ENCODE peak calls at places on chromosomes 11 and 22, in nine cellular contexts. Q is tibial artery, O is GM13976, Y is cardiac fibroblast, V is nephron progenitor cell, T is cardiac muscle cell, G is RWPE1, I is sigmoid colon, K is AG04449. W is an unnamed sample.

GRCh38 chr11:18633256-18634139 is 644 bp downstream of the SPTY2D1 start:
- DNase-seq in O (peak), Y (no peak), I (peak), G (no peak), T (peak), K (no peak), V (peak), Q (no peak), W (peak)

GRCh38 chr11:73216466-73216865 is 1.6 kb upstream of the P2RY2 start:
- DNase-seq in Q (no peak), O (no peak), K (no peak), I (no peak), G (no peak), T (no peak), V (no peak), Y (no peak), W (no peak)

GRCh38 chr11:2419638-2420501 is 19.3 kb downstream of the TSSC4 start:
- DNase-seq in Q (peak), V (peak), T (peak), O (peak), Y (peak), I (peak), K (no peak), G (peak), W (peak)

GRCh38 chr11:130611791-130612251 is 163.4 kb downstream of the ADAMTS15 start:
- DNase-seq in G (peak), V (no peak), Q (no peak), T (peak), O (no peak), I (no peak), Y (peak), K (peak), W (no peak)

GRCh38 chr11:122656631-122657101 is 1.1 kb downstream of the UBASH3B start:
- DNase-seq in K (no peak), T (no peak), Y (peak), Q (peak), I (peak), O (peak), V (peak), G (peak), W (peak)

GRCh38 chr11:64251722-64251985 is 324 bp downstream of the PLCB3 start:
- DNase-seq in K (no peak), I (no peak), V (no peak), O (no peak), G (no peak), Q (no peak), Y (no peak), T (no peak), W (no peak)

GRCh38 chr11:46308632-46309419 is 31.4 kb downstream of the CREB3L1 start:
- DNase-seq in V (peak), Y (peak), Q (peak), K (no peak), T (peak), I (peak), O (peak), G (peak), W (peak)

GRCh38 chr11:99505319-99505718 is 484.6 kb downstream of the CNTN5 start:
- DNase-seq in V (no peak), T (peak), Q (no peak), O (no peak), K (peak), Y (peak), I (no peak), G (peak), W (no peak)

GRCh38 chr11:8268530-8269461 is 5.1 kb upstream of the LMO1 start:
- DNase-seq in T (peak), I (peak), K (no peak), Q (no peak), Y (no peak), V (peak), O (no peak), G (no peak), W (no peak)

GRCh38 chr11:109422755-109423113 is 744 bp downstream of the C11orf87 start:
- DNase-seq in V (no peak), O (peak), K (no peak), G (no peak), I (no peak), Q (no peak), Y (peak), T (peak), W (peak)

GRCh38 chr11:20159680-20160381 is 444 bp downstream of the DBX1 start:
- DNase-seq in Y (no peak), G (no peak), I (no peak), T (no peak), K (no peak), Q (no peak), V (no peak), O (no peak), W (no peak)

GRCh38 chr11:46541593-46542371 is 52.0 kb downstream of the AMBRA1 start:
- DNase-seq in G (no peak), Q (no peak), Y (no peak), I (no peak), O (no peak), T (no peak), K (no peak), V (no peak), W (no peak)

GRCh38 chr11:7576671-7577225 is 62.9 kb downstream of the PPFIBP2 start:
- DNase-seq in K (no peak), G (no peak), I (peak), Q (peak), Y (peak), V (no peak), T (peak), O (no peak), W (no peak)

GRCh38 chr11:112811781-112812180 is 149.4 kb upstream of the NCAM1 start:
- DNase-seq in I (no peak), O (no peak), Q (no peak), T (no peak), V (no peak), K (no peak), G (no peak), Y (no peak), W (no peak)

GRCh38 chr22:17131686-17132085 is 10.5 kb upstream of the TMEM121B start:
- DNase-seq in O (no peak), Y (no peak), G (no peak), Q (no peak), V (no peak), K (no peak), T (no peak), I (peak), W (no peak)

GRCh38 chr22:49040111-49040510 is 787.6 kb downstream of the BRD1 start:
- DNase-seq in O (no peak), I (peak), Q (no peak), V (no peak), T (no peak), Y (no peak), K (no peak), G (no peak), W (no peak)

GRCh38 chr11:102564110-102564509 is 33.6 kb upstream of the MMP7 start:
- DNase-seq in T (peak), I (no peak), O (peak), G (peak), V (no peak), Y (peak), Q (no peak), K (peak), W (peak)

GRCh38 chr11:7603031-7603781 is 70.1 kb downstream of the CYB5R2 start:
- DNase-seq in V (peak), G (no peak), Y (no peak), K (no peak), I (no peak), T (no peak), Q (no peak), O (no peak), W (no peak)

GRCh38 chr22:36808611-36809344 is 8.1 kb downstream of the PVALB start:
- DNase-seq in O (no peak), T (no peak), V (no peak), I (no peak), K (no peak), G (no peak), Y (no peak), Q (no peak), W (no peak)

GRCh38 chr22:21726650-21727049 is 8.9 kb downstream of the YPEL1 start:
- DNase-seq in Q (no peak), K (no peak), V (peak), O (peak), T (no peak), I (no peak), G (no peak), Y (no peak), W (peak)

GRCh38 chr11:27485930-27486773 is 13.6 kb upstream of the LGR4 start:
- DNase-seq in K (no peak), I (no peak), Y (peak), Q (no peak), V (peak), G (no peak), O (peak), T (peak), W (peak)

GRCh38 chr11:99368579-99368978 is 347.8 kb downstream of the CNTN5 start:
- DNase-seq in Y (peak), V (no peak), T (peak), I (no peak), G (peak), Q (no peak), K (no peak), O (no peak), W (no peak)

GRCh38 chr11:57249384-57250319 is 12.6 kb upstream of the APLNR start:
- DNase-seq in T (peak), Y (peak), G (peak), K (no peak), Q (peak), V (peak), I (peak), O (peak), W (peak)

GRCh38 chr11:106656646-106657045 is 361.6 kb downstream of the GUCY1A2 start:
- DNase-seq in T (no peak), I (no peak), Y (peak), Q (no peak), G (no peak), K (no peak), V (no peak), O (no peak), W (no peak)

GRCh38 chr11:96037267-96037990 is 113.5 kb upstream of the MTMR2 start:
- DNase-seq in K (no peak), V (peak), Y (peak), Q (no peak), G (peak), I (no peak), T (no peak), O (no peak), W (no peak)

GRCh38 chr11:99693941-99694492 is 673.3 kb downstream of the CNTN5 start:
- DNase-seq in K (peak), V (no peak), I (no peak), Y (peak), O (no peak), T (peak), G (peak), Q (no peak), W (no peak)

GRCh38 chr11:17581732-17582053 is 34.6 kb downstream of the OTOG start:
- DNase-seq in O (no peak), Y (no peak), T (no peak), V (no peak), G (no peak), I (no peak), K (no peak), Q (no peak), W (no peak)

GRCh38 chr11:26134481-26135355 is 197.2 kb upstream of the ANO3 start:
- DNase-seq in Y (peak), Q (no peak), G (peak), O (no peak), K (no peak), V (peak), I (no peak), T (peak), W (peak)

GRCh38 chr11:1387961-1388762 is 1.6 kb upstream of the BRSK2 start:
- DNase-seq in Y (no peak), T (no peak), G (no peak), Q (no peak), O (no peak), K (no peak), V (peak), I (no peak), W (no peak)

GRCh38 chr22:17871726-17872458 is 97.6 kb upstream of the BID start:
- DNase-seq in I (no peak), Q (no peak), O (no peak), Y (no peak), G (no peak), V (no peak), T (no peak), K (no peak), W (no peak)

GRCh38 chr11:130178441-130178971 is 18.9 kb downstream of the ST14 start:
- DNase-seq in O (no peak), Q (no peak), T (no peak), K (no peak), Y (peak), G (no peak), I (no peak), V (no peak), W (no peak)

GRCh38 chr11:95652002-95652472 is 137.5 kb downstream of the FAM76B start:
- DNase-seq in O (no peak), K (no peak), I (no peak), V (no peak), Q (no peak), Y (no peak), G (no peak), T (no peak), W (no peak)

GRCh38 chr11:119594639-119595249 is 134.3 kb downstream of the NECTIN1 start:
- DNase-seq in I (no peak), T (peak), V (no peak), G (no peak), O (no peak), Y (peak), Q (peak), K (no peak), W (no peak)

GRCh38 chr11:116467809-116468208 is 305.0 kb downstream of the BUD13 start:
- DNase-seq in Y (no peak), V (no peak), G (peak), O (no peak), T (no peak), K (no peak), Q (no peak), I (no peak), W (no peak)

GRCh38 chr22:45251828-45252227 is 11.1 kb upstream of the KIAA0930 start:
- DNase-seq in O (no peak), Y (no peak), V (no peak), G (no peak), K (no peak), I (no peak), T (no peak), Q (no peak), W (no peak)
- TF ChIP-seq CTCF in O (no peak), Y (no peak), V (no peak), G (no peak), K (no peak), I (no peak), T (no peak), Q (no peak), W (no peak)

DNA sequence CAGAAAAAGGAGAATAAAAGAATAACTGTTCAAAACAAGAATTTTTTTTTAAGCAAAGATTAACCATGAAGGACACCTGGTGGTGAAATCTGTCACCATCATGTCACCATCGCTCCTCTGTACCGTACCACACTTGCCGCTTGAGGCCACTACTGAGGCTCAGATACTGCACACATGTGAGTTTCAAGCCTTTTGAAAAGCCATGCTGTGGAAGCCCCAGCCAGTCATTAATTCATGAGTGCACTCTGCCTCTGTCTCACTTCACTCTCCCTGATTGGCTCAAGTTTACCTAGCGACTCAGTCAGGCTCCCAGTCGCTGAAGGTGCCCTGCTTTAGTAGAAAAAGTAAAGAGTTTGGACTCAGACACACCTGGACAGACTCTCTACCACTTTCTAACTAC is 6.6 kb upstream of the MS4A12 start:
- DNase-seq in I (no peak), Q (no peak), G (peak), V (peak), Y (peak), K (no peak), O (peak), T (no peak), W (peak)
- TF ChIP-seq CTCF in I (no peak), Q (no peak), G (no peak), V (peak), Y (no peak), K (no peak), O (peak), T (no peak), W (peak)

GRCh38 chr11:70128435-70128906 is 50.4 kb downstream of the ANO1 start:
- DNase-seq in Y (peak), O (no peak), Q (no peak), K (no peak), I (no peak), V (peak), T (no peak), G (no peak), W (no peak)
- TF ChIP-seq CTCF in Y (no peak), O (no peak), Q (peak), K (peak), I (no peak), V (no peak), T (no peak), G (no peak), W (no peak)

DNA sequence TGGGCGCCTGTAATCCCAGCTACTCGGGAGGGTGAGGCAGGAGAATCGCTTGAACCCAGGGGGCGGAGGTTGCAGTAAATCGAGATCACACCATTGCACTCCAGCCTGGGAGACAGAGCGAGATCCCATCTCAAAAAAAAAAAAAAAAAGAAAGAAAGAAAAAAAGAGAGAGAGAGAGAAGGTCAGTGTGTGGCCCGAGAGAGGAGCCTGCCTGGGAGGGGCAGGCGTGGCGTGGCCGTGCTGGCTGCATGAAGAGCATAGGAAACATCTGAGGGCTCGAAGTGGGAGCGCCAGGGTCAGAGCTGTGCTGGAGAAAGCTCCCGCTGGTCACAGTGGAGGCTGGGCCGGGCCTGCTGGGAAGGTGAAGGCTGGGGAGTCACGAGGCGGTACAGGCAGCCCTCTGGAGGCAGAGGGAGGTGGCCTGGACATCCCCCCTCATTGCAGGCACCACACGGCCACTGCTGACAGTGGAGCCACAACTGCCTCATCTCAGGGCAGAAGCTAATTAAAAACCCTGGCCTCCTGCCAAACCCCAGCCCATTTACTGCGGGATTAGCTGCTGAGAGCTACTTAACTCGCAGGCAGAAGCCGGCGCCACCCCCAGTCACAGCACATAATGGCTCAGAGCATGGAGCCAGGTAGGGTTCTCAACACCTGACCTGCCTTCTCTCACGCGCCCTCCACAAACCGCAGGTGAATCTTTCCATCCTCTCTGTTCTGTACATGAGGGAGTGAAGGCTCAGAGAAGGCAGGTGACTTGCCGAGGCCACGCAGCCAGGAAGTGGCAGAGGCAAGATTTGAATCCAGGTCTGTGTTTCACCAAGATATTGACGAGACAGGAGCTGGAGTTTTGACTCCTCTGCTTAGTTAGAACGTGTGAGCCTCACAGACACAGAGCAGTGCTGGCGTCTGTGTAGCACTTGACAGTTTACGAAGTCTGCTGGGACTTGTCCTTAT is 32.6 kb downstream of the NFAM1 start:
- DNase-seq in G (no peak), I (no peak), O (no peak), Y (no peak), Q (no peak), V (peak), K (no peak), T (peak), W (no peak)
- TF ChIP-seq CTCF in G (no peak), I (no peak), O (no peak), Y (no peak), Q (no peak), V (no peak), K (no peak), T (no peak), W (no peak)

DNA sequence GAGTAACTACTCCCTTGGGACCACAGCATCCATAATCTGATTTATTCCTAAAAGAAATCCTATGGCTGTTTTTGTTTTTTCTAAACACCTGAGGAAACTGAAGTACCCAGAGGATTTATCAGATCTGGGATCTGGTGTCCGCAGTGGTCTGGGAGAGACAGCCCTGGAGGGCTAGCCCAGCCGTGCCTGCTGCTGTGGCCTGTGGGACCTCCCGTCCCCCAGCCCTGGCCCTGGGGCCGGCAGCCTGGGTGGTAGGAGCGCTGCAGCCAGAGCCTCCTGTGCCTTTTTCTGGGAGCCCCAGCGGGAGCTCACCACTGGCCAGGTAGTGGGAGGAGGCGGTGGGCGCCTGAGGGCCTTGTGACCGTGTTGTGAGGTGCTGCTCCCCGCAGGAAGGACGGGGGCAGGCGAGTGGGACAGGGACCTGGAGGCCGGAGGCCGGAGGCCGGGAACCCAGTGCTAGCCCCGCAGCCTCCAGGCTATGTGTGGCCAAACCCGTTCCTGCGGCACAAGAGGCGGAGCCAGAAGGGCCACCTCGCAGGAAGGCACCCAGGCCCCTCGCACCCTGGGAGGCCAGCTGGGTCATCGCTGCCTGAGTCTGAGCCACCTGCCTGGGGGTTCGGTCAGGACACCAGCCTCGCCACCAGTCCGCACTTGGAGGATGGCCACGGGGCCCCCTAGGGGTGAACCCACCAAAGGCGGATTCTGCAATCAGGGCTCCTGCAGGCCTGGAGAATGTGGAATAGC is 18.2 kb upstream of the C11orf96 start:
- DNase-seq in T (no peak), K (no peak), O (no peak), Q (no peak), Y (no peak), I (no peak), V (no peak), G (no peak), W (no peak)
- TF ChIP-seq CTCF in T (peak), K (no peak), O (no peak), Q (no peak), Y (peak), I (no peak), V (no peak), G (no peak), W (no peak)

DNA sequence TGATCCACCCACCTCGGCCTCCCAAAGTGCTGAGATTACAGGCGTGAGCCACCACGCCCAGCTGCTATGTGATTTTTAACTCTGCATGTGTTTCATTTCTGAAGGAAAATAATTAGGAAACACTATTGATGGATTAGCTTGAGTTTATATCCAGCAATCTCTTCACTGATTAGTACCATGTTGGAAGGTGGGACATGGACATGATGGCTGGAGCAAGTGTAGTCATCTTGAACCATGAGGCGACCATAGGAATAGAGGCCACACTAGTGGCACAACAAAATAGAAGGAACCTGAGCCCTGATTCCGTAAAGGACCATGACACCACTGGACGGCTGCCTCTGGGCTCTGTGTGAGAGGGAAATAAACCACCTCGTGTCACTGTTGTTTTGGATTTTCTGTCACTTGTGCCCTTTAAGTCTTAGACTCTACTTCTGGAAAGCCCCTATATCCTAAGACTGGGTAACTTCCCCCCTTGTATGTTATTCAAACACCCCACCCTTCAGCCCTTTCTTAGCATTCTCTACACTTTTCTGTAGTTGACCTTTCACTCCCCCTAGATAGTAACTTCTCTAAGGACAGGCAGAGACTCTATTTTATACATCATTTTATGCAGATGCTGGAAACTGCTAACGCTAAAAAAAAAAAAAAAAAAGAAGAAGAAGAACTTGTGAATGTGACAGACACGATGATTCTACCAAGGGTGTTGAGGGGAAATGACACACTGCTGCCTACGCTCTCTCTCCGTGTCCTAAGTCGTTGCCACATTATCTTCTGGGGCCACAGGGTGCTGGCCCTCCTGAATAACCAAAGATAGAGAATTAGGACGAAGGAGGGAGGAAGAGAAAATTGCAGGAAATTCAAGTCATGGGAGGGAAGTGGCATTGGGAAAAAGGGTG is 2.7 kb upstream of the VPS37C start:
- DNase-seq in Q (no peak), O (no peak), T (no peak), V (no peak), K (no peak), I (peak), Y (no peak), G (no peak), W (peak)
- TF ChIP-seq CTCF in Q (no peak), O (no peak), T (no peak), V (no peak), K (no peak), I (no peak), Y (no peak), G (no peak), W (no peak)